ENCODE peak calls at places on chromosomes 6 and 20, in five cellular contexts. C, U, K, Y and G are unnamed samples.

GRCh38 chr6:169960531-169960890 is 209.1 kb downstream of the ERMARD start:
- DNase-seq in C (peak), U (peak), K (no peak), Y (no peak), G (no peak)

GRCh38 chr6:93447874-93448273 is 28.5 kb upstream of the EPHA7 start:
- DNase-seq in K (no peak), Y (no peak), U (no peak), C (no peak), G (no peak)

GRCh38 chr20:45433316-45433715 is 17.4 kb downstream of the PIGT start:
- DNase-seq in Y (peak), C (peak), U (peak), K (no peak), G (peak)

GRCh38 chr6:168028181-168028580 is 30.7 kb downstream of the KIF25 start:
- DNase-seq in U (no peak), K (no peak), C (no peak), Y (no peak), G (no peak)

GRCh38 chr6:167731216-167731615 is 95.5 kb upstream of the AFDN start:
- DNase-seq in U (no peak), C (no peak), Y (no peak), K (no peak), G (no peak)

GRCh38 chr6:113856011-113856551 is 1.1 kb upstream of the MARCKS start:
- DNase-seq in Y (no peak), C (no peak), U (no peak), K (peak), G (peak)

GRCh38 chr6:1708141-1708540 is 98.4 kb downstream of the FOXC1 start:
- DNase-seq in C (no peak), Y (no peak), K (no peak), U (no peak), G (no peak)

GRCh38 chr6:133368664-133369063 is 127.5 kb downstream of the EYA4 start:
- DNase-seq in Y (peak), C (no peak), K (no peak), U (no peak), G (no peak)

GRCh38 chr20:38418509-38419204 is 16.5 kb downstream of the SNHG17 start:
- DNase-seq in C (no peak), U (peak), K (no peak), Y (peak), G (peak)

GRCh38 chr6:144186817-144187625 is 36.7 kb downstream of the STX11 start:
- DNase-seq in K (no peak), U (no peak), Y (no peak), C (no peak), G (no peak)

GRCh38 chr20:63752411-63753101 is 13.0 kb downstream of the SLC2A4RG start:
- DNase-seq in Y (no peak), U (no peak), K (peak), C (no peak), G (no peak)

GRCh38 chr6:121522265-121522664 is 86.8 kb downstream of the GJA1 start:
- DNase-seq in U (no peak), C (no peak), K (no peak), Y (peak), G (peak)

GRCh38 chr20:10877345-10877744 is 203.5 kb upstream of the JAG1 start:
- DNase-seq in C (peak), K (no peak), U (peak), Y (peak), G (no peak)

GRCh38 chr6:31744422-31744821 is 4.6 kb downstream of the MSH5 start:
- DNase-seq in C (no peak), Y (no peak), U (no peak), K (no peak), G (no peak)

GRCh38 chr6:52992980-52993379 is 2.1 kb downstream of the GSTA4 start:
- DNase-seq in Y (peak), K (no peak), U (no peak), C (no peak), G (peak)

GRCh38 chr20:63151554-63152321 is 64.2 kb downstream of the YTHDF1 start:
- DNase-seq in K (no peak), Y (no peak), C (no peak), U (peak), G (no peak)

GRCh38 chr6:147390909-147391536 is 117.5 kb upstream of the SAMD5 start:
- DNase-seq in Y (peak), U (no peak), K (no peak), C (no peak), G (peak)

DNA sequence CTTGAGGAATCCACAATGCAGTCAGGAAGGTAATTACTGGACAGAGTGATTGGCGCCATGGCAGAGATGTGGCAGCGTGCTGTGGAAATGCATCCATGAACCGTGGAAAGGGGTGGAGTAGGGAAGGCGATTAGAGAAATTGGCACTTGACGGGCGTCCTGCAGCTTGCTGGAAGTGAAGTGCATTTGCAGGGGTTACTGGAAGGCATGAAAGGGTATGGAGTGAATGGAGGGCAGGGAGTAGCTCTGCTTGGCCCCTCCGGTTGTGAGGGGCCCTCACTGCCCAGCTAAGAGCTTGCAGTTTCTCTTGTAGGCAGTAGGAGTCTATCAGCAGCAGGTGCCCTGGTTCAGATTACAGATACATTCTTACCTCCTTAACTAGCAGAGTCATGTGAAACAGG is 122.5 kb upstream of the TIAM2 start:
- DNase-seq in K (peak), C (no peak), U (no peak), Y (no peak), G (no peak)
- TF ChIP-seq CTCF in K (peak), C (no peak), U (no peak), Y (no peak), G (no peak)

DNA sequence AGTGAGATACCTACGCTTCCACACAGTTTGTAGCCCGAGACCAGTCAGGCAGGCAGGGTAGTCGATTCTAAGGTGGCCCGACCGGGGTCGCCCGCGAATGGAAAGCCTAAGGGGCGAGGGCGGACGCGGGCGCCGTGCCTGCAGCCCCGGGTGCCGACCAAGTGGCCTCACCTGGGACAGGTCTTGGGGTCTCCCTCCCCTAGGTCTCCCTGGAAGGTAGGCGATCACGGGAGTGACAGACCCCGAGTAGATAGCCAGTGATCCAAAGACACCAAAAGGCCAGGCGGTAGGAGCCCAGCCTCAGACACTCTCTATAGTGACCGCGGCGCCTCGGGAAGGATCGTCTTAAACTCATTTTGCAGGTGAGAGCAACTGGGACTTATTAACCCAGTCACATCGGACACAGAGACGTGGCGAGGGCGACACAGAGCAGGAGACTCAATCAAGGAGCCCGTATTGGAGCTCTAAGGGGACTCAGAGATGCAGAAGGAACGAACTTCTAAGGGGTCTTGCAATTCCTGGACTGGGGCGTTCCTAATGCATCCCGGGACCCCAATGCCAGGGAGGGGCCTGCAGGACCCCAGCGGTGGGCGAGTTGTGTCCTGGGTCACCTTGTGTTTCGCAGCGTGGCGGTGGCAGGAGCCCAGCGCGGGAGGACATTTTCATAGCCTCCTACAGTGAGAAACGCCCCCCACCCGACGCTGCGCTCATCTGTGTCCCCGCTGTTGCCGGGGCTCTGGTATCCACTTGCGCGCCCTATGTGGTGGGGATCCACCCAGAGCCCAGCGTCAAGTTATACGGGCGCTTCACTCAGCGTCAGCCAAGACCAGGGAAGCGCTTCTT is 2.1 kb upstream of the VSX1 start:
- DNase-seq in C (peak), K (peak), U (no peak), Y (no peak), G (no peak)
- TF ChIP-seq CTCF in C (no peak), K (peak), U (no peak), Y (no peak), G (peak)

DNA sequence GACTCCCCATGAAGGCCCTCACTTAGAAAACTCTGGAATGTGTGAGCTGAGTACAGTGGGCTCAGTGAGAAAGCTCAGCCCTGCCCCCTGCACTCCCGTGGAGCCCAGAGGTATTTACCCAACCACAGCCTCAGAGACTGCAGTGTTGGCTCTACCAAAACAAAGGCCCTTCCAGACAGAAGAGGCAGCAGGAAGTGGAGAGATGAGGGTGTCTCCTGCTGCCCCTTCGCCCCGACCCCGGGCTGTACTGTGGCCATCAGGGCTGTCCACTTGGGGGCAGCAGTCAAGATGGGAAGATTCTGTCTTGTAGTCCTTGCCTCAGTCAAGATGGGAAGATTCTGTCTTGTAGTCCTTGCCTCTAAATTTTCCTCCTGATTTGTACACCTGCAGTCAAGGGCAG is 341.3 kb downstream of the TAF4 start:
- DNase-seq in C (no peak), U (no peak), K (peak), Y (no peak), G (no peak)
- TF ChIP-seq CTCF in C (no peak), U (no peak), K (peak), Y (peak), G (peak)

GRCh38 chr6:130843575-130844320 is 16.5 kb downstream of the SMLR1 start:
- DNase-seq in C (no peak), U (no peak), Y (peak), K (no peak), G (peak)
- TF ChIP-seq CTCF in C (peak), U (peak), Y (peak), K (peak), G (peak)

GRCh38 chr6:10511477-10511876 is 9.7 kb upstream of the GCNT2 start:
- DNase-seq in Y (no peak), K (no peak), U (peak), C (no peak), G (no peak)
- TF ChIP-seq CTCF in Y (no peak), K (no peak), U (no peak), C (no peak), G (no peak)

GRCh38 chr6:50358113-50358512 is 308.4 kb upstream of the DEFB112 start:
- DNase-seq in C (no peak), Y (no peak), K (no peak), U (no peak), G (no peak)

GRCh38 chr6:50353603-50354002 is 303.9 kb upstream of the DEFB112 start:
- DNase-seq in Y (peak), C (no peak), U (no peak), K (peak), G (no peak)
- TF ChIP-seq CTCF in Y (no peak), C (no peak), U (no peak), K (peak), G (no peak)

GRCh38 chr6:36539814-36540568 is 7.3 kb downstream of the STK38 start:
- DNase-seq in K (no peak), C (no peak), U (no peak), Y (no peak), G (no peak)
- TF ChIP-seq CTCF in K (no peak), C (no peak), U (peak), Y (no peak), G (peak)